ENCODE peak calls at places on chromosomes 1 and 21, in seven cellular contexts. S is HFF-Myc; W is stimulated activated CD4-positive, alpha-beta T cell treated with anti-CD3 and anti-CD28 coated beads, Interleukin-15, amount 100 ng/mL, for 1 hour; M is caudate nucleus; Y is activated T-helper 1 cell treated with Interleukin-2 at 50 U/mL for 16 hours; P is NCI-H2171; N is GM12864. A is an unnamed sample.

GRCh38 chr1:45862008-45862407 is 58.6 kb downstream of the MAST2 start:
- DNase-seq in W (no peak), M (no peak), N (no peak), S (no peak), Y (no peak), P (no peak), A (no peak)

GRCh38 chr21:42696026-42696380 is 42.6 kb downstream of the PDE9A start:
- DNase-seq in Y (no peak), N (no peak), M (no peak), W (no peak), P (no peak), S (no peak), A (no peak)

GRCh38 chr1:10897981-10898728 is 101.7 kb upstream of the CASZ1 start:
- DNase-seq in P (no peak), N (no peak), W (no peak), M (no peak), Y (no peak), S (no peak), A (no peak)

GRCh38 chr1:76083189-76083588 is 8.6 kb downstream of the ST6GALNAC3 start:
- DNase-seq in S (no peak), Y (no peak), M (no peak), P (no peak), W (no peak), N (no peak), A (no peak)

GRCh38 chr1:184890539-184890973 is 83.8 kb downstream of the NIBAN1 start:
- DNase-seq in M (no peak), P (no peak), W (peak), N (no peak), Y (no peak), S (no peak), A (no peak)

GRCh38 chr21:41830145-41830707 is 48.9 kb downstream of the PRDM15 start:
- DNase-seq in P (no peak), N (no peak), M (no peak), W (no peak), Y (no peak), S (no peak), A (no peak)

GRCh38 chr1:118504867-118505266 is 319.8 kb upstream of the SPAG17 start:
- DNase-seq in M (no peak), N (no peak), S (no peak), P (no peak), W (no peak), Y (no peak), A (no peak)

GRCh38 chr21:41508415-41509205 is 652 bp upstream of the TMPRSS2 start:
- DNase-seq in M (no peak), Y (no peak), P (no peak), N (no peak), W (no peak), S (no peak), A (no peak)

GRCh38 chr1:79043506-79043905 is 37.0 kb upstream of the ADGRL4 start:
- DNase-seq in S (no peak), Y (no peak), M (no peak), W (no peak), P (no peak), N (no peak), A (no peak)

GRCh38 chr1:115283681-115284146 is 54.3 kb downstream of the NGF start:
- DNase-seq in W (no peak), N (no peak), M (no peak), S (no peak), Y (no peak), P (no peak), A (no peak)

GRCh38 chr1:243716901-243717300 is 133.1 kb downstream of the AKT3 start:
- DNase-seq in N (no peak), M (no peak), Y (no peak), S (no peak), W (no peak), P (no peak), A (no peak)

GRCh38 chr1:77986810-77987209 is 7.9 kb upstream of the FUBP1 start:
- DNase-seq in M (no peak), Y (no peak), N (no peak), P (no peak), W (no peak), S (no peak), A (no peak)

GRCh38 chr1:97632075-97632474 is 288.8 kb downstream of the DPYD start:
- DNase-seq in P (peak), N (no peak), W (no peak), Y (no peak), S (peak), M (no peak), A (no peak)

GRCh38 chr1:197567442-197567841 is 207.8 kb downstream of the DENND1B start:
- DNase-seq in N (no peak), M (no peak), Y (no peak), S (no peak), P (no peak), W (no peak), A (no peak)

GRCh38 chr1:203569490-203570318 is 56.9 kb upstream of the ATP2B4 start:
- DNase-seq in Y (no peak), M (no peak), S (no peak), W (no peak), P (no peak), N (no peak), A (no peak)

GRCh38 chr1:58573705-58574591 is 3.1 kb downstream of the TACSTD2 start:
- DNase-seq in Y (no peak), N (peak), W (peak), M (no peak), S (no peak), P (no peak), A (no peak)

GRCh38 chr1:21149430-21149861 is 27.3 kb downstream of the EIF4G3 start:
- DNase-seq in N (no peak), M (no peak), P (no peak), S (peak), W (no peak), Y (no peak), A (no peak)

GRCh38 chr1:36224537-36225297 is 474 bp downstream of the THRAP3 start:
- DNase-seq in W (no peak), M (peak), P (peak), S (peak), N (no peak), Y (no peak), A (no peak)

GRCh38 chr21:39874759-39875158 is 7.5 kb downstream of the PCP4 start:
- DNase-seq in P (no peak), S (no peak), Y (no peak), N (no peak), M (no peak), W (no peak), A (no peak)

GRCh38 chr1:67896826-67897225 is 63.6 kb upstream of the GNG12 start:
- DNase-seq in S (no peak), W (no peak), P (no peak), M (no peak), Y (no peak), N (no peak), A (no peak)

GRCh38 chr1:235450886-235451457 is 53.3 kb downstream of the B3GALNT2 start:
- DNase-seq in W (no peak), S (no peak), P (no peak), N (no peak), M (no peak), Y (no peak), A (no peak)

GRCh38 chr1:11026903-11027302 is 14.4 kb downstream of the TARDBP start:
- DNase-seq in P (no peak), N (no peak), M (no peak), S (no peak), Y (no peak), W (no peak), A (no peak)

GRCh38 chr1:20187103-20187812 is 940 bp upstream of the PLA2G2C start:
- DNase-seq in M (peak), W (no peak), P (peak), N (no peak), S (no peak), Y (no peak), A (no peak)

GRCh38 chr1:91282695-91283420 is 121.8 kb downstream of the HFM1 start:
- DNase-seq in Y (no peak), S (peak), M (peak), P (peak), N (peak), W (no peak), A (no peak)

GRCh38 chr1:99527078-99527477 is 118.8 kb upstream of the PALMD start:
- DNase-seq in P (no peak), M (no peak), N (no peak), W (no peak), S (no peak), Y (no peak), A (no peak)